ENCODE peak calls at places on chromosomes 11 and 22, in five cellular contexts. One of them, this sample, is unnamed.

GRCh38 chr22:30609260-30610185 is 2.5 kb downstream of the TCN2 start:
- DNase-seq in SK-N-SH: no peak
- DNase-seq in effector memory CD4-positive, alpha-beta T cell: no peak
- DNase-seq in iPS DF 6.9: no peak
- DNase-seq in IMR-90: peak; percentile 86
- DNase-seq in this sample: peak; percentile 25

GRCh38 chr11:14373941-14374646 is 15.1 kb upstream of the RRAS2 start:
- DNase-seq in iPS DF 6.9: no peak
- DNase-seq in IMR-90: peak; percentile 75
- DNase-seq in effector memory CD4-positive, alpha-beta T cell: no peak
- DNase-seq in SK-N-SH: no peak
- DNase-seq in this sample: peak; percentile 8

GRCh38 chr22:48895341-48895740 is 932.3 kb downstream of the BRD1 start:
- DNase-seq in SK-N-SH: no peak
- DNase-seq in iPS DF 6.9: no peak
- DNase-seq in IMR-90: no peak
- DNase-seq in effector memory CD4-positive, alpha-beta T cell: no peak
- DNase-seq in this sample: no peak

GRCh38 chr22:31102441-31103081 is 4.8 kb downstream of the SELENOM start:
- DNase-seq in iPS DF 6.9: no peak
- DNase-seq in SK-N-SH: no peak
- DNase-seq in IMR-90: peak; percentile 98
- DNase-seq in effector memory CD4-positive, alpha-beta T cell: no peak
- DNase-seq in this sample: no peak

GRCh38 chr11:61752117-61752924 is at the start of gene MYRF:
- DNase-seq in SK-N-SH: peak; percentile 95
- DNase-seq in effector memory CD4-positive, alpha-beta T cell: peak; percentile 43
- DNase-seq in iPS DF 6.9: no peak
- DNase-seq in IMR-90: peak; percentile 14
- DNase-seq in this sample: no peak

GRCh38 chr22:43396934-43397457 is 14.8 kb upstream of the MPPED1 start:
- DNase-seq in effector memory CD4-positive, alpha-beta T cell: no peak
- DNase-seq in SK-N-SH: no peak
- DNase-seq in IMR-90: no peak
- DNase-seq in iPS DF 6.9: no peak
- DNase-seq in this sample: no peak

GRCh38 chr11:41795004-41795403 is 335.6 kb upstream of the LRRC4C start:
- DNase-seq in IMR-90: no peak
- DNase-seq in effector memory CD4-positive, alpha-beta T cell: no peak
- DNase-seq in iPS DF 6.9: no peak
- DNase-seq in SK-N-SH: no peak
- DNase-seq in this sample: no peak

GRCh38 chr11:78419327-78419726 is 1.7 kb upstream of the GAB2 start:
- DNase-seq in SK-N-SH: no peak
- DNase-seq in iPS DF 6.9: no peak
- DNase-seq in effector memory CD4-positive, alpha-beta T cell: no peak
- DNase-seq in IMR-90: peak; percentile 99
- DNase-seq in this sample: no peak

GRCh38 chr22:35868938-35869337 is 151.3 kb downstream of the APOL5 start:
- DNase-seq in iPS DF 6.9: no peak
- DNase-seq in effector memory CD4-positive, alpha-beta T cell: no peak
- DNase-seq in IMR-90: peak; percentile 8
- DNase-seq in SK-N-SH: no peak
- DNase-seq in this sample: no peak

GRCh38 chr22:19868773-19869471 is 14.2 kb upstream of the GNB1L start:
- DNase-seq in iPS DF 6.9: no peak
- DNase-seq in SK-N-SH: no peak
- DNase-seq in IMR-90: no peak
- DNase-seq in effector memory CD4-positive, alpha-beta T cell: no peak
- DNase-seq in this sample: no peak

GRCh38 chr11:62602141-62603071 is 741 bp upstream of the MTA2 start:
- DNase-seq in iPS DF 6.9: no peak
- DNase-seq in effector memory CD4-positive, alpha-beta T cell: no peak
- DNase-seq in IMR-90: peak; percentile 46
- DNase-seq in SK-N-SH: peak; percentile 87
- DNase-seq in this sample: peak; percentile 71

GRCh38 chr11:84012171-84012826 is 726.1 kb upstream of the CCDC90B start:
- DNase-seq in effector memory CD4-positive, alpha-beta T cell: no peak
- DNase-seq in SK-N-SH: no peak
- DNase-seq in iPS DF 6.9: no peak
- DNase-seq in IMR-90: no peak
- DNase-seq in this sample: no peak

GRCh38 chr11:37504066-37504611 is 906.1 kb upstream of the RAG2 start:
- DNase-seq in effector memory CD4-positive, alpha-beta T cell: no peak
- DNase-seq in SK-N-SH: no peak
- DNase-seq in iPS DF 6.9: no peak
- DNase-seq in IMR-90: peak; percentile 90
- DNase-seq in this sample: no peak

GRCh38 chr22:46542011-46542985 is 4.9 kb upstream of the CELSR1 start:
- DNase-seq in iPS DF 6.9: no peak
- DNase-seq in SK-N-SH: peak; percentile 97
- DNase-seq in effector memory CD4-positive, alpha-beta T cell: peak; percentile 50
- DNase-seq in IMR-90: peak; percentile 50
- DNase-seq in this sample: peak; percentile 12

GRCh38 chr11:65811764-65812475 is 21.8 kb upstream of the SNX32 start:
- DNase-seq in effector memory CD4-positive, alpha-beta T cell: no peak
- DNase-seq in iPS DF 6.9: no peak
- DNase-seq in SK-N-SH: no peak
- DNase-seq in IMR-90: no peak
- DNase-seq in this sample: no peak

GRCh38 chr11:108048269-108048668 is 39.6 kb downstream of the CUL5 start:
- DNase-seq in iPS DF 6.9: no peak
- DNase-seq in IMR-90: no peak
- DNase-seq in effector memory CD4-positive, alpha-beta T cell: no peak
- DNase-seq in SK-N-SH: no peak
- DNase-seq in this sample: no peak

GRCh38 chr11:92388380-92388779 is 163.8 kb downstream of the FAT3 start:
- DNase-seq in SK-N-SH: no peak
- DNase-seq in effector memory CD4-positive, alpha-beta T cell: no peak
- DNase-seq in iPS DF 6.9: no peak
- DNase-seq in IMR-90: no peak
- DNase-seq in this sample: no peak

GRCh38 chr11:72932132-72932570 is 117.9 kb downstream of the ATG16L2 start:
- DNase-seq in SK-N-SH: no peak
- DNase-seq in iPS DF 6.9: no peak
- DNase-seq in IMR-90: peak; percentile 72
- DNase-seq in effector memory CD4-positive, alpha-beta T cell: no peak
- DNase-seq in this sample: no peak

DNA sequence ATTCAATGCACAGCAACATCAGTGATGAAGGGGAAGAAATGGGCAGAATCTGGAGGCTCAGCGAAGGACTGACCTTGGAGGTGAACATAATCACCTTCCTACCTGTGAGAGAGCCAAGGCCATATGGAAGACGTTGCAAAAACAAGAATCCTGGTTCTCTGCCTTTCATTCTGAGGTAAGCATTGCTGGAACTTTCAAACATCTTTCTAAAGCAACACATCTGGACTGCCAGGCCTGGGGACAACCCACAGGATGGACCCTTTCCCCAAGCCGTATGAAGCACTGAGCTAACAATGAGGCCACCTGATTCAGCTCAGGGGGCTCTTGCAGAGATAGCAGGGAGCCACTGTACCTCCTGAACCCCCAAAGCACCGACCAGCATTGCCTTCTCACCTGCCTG is 70.5 kb downstream of the ETS1 start:
- DNase-seq in effector memory CD4-positive, alpha-beta T cell: no peak
- DNase-seq in IMR-90: no peak
- DNase-seq in SK-N-SH: no peak
- DNase-seq in iPS DF 6.9: no peak
- DNase-seq in this sample: no peak
- H3K27ac ChIP-seq in effector memory CD4-positive, alpha-beta T cell: peak overlapping the region; percentile 93
- H3K27ac ChIP-seq in IMR-90: no peak overlapping the region
- H3K27ac ChIP-seq in SK-N-SH: peak overlapping the region; percentile 50
- H3K27ac ChIP-seq in iPS DF 6.9: no peak overlapping the region
- H3K27ac ChIP-seq in this sample: no peak overlapping the region

DNA sequence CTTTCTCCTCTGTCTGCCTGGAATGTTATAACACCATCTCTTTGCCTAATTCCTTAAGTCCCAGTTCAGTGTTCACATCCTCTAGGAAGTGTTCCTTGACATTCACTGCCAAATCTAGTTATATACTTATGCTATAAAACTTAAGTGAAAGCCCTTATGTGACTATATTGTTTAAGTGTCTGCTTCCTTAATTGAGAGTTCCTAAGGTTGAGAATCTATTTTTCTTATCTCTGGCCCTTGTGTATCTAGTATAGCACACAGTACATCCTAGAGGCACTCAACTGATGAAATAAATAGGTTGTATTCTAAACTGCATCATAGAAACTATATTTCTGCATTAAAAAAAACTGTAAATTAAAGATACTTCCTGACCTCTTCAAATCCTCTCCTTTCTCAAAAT is 16.9 kb downstream of the KMT5B start:
- DNase-seq in iPS DF 6.9: no peak
- DNase-seq in effector memory CD4-positive, alpha-beta T cell: no peak
- DNase-seq in SK-N-SH: no peak
- DNase-seq in IMR-90: no peak
- DNase-seq in this sample: no peak
- H3K27ac ChIP-seq in iPS DF 6.9: no peak overlapping the region
- H3K27ac ChIP-seq in effector memory CD4-positive, alpha-beta T cell: no peak overlapping the region
- H3K27ac ChIP-seq in SK-N-SH: no peak overlapping the region
- H3K27ac ChIP-seq in IMR-90: no peak overlapping the region
- H3K27ac ChIP-seq in this sample: no peak overlapping the region

GRCh38 chr22:38215156-38216038 is 13.6 kb downstream of the MAFF start:
- DNase-seq in iPS DF 6.9: no peak
- DNase-seq in IMR-90: no peak
- DNase-seq in effector memory CD4-positive, alpha-beta T cell: no peak
- DNase-seq in SK-N-SH: no peak
- DNase-seq in this sample: no peak
- H3K27ac ChIP-seq in iPS DF 6.9: no peak overlapping the region
- H3K27ac ChIP-seq in IMR-90: peak overlapping the region; percentile 44
- H3K27ac ChIP-seq in effector memory CD4-positive, alpha-beta T cell: no peak overlapping the region
- H3K27ac ChIP-seq in SK-N-SH: no peak overlapping the region
- H3K27ac ChIP-seq in this sample: peak overlapping the region; percentile 42

GRCh38 chr11:122751298-122752070 is 86.8 kb upstream of the CRTAM start:
- DNase-seq in effector memory CD4-positive, alpha-beta T cell: no peak
- DNase-seq in IMR-90: peak; percentile 72
- DNase-seq in SK-N-SH: peak; percentile 77
- DNase-seq in iPS DF 6.9: no peak
- DNase-seq in this sample: no peak
- H3K27ac ChIP-seq in effector memory CD4-positive, alpha-beta T cell: no peak overlapping the region
- H3K27ac ChIP-seq in IMR-90: no peak overlapping the region
- H3K27ac ChIP-seq in SK-N-SH: peak overlapping the region; percentile 47
- H3K27ac ChIP-seq in iPS DF 6.9: no peak overlapping the region
- H3K27ac ChIP-seq in this sample: no peak overlapping the region

DNA sequence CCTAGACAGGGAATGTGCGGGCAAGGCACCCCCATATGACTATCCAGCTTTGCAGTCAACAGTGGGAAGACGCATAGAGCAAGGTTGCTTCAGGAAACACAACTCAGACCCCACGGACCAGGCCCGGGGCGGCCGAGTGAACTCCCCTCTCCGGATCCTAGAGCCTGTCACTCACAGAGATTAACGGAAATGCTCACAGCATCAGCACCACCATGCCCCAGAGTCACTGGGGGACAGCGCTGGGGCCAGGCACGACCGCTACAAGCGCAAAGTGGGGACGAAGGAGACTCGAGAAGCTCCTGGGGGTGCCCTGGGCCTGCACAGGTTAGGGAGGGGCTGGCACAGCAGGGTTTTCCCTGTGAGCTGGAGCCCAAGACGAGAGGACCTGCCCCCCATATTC is 15.9 kb downstream of the MACROD1 start:
- DNase-seq in SK-N-SH: no peak
- DNase-seq in iPS DF 6.9: no peak
- DNase-seq in effector memory CD4-positive, alpha-beta T cell: no peak
- DNase-seq in IMR-90: no peak
- DNase-seq in this sample: no peak
- H3K27ac ChIP-seq in SK-N-SH: peak overlapping the region; percentile 91
- H3K27ac ChIP-seq in iPS DF 6.9: no peak overlapping the region
- H3K27ac ChIP-seq in effector memory CD4-positive, alpha-beta T cell: no peak overlapping the region
- H3K27ac ChIP-seq in IMR-90: no peak overlapping the region
- H3K27ac ChIP-seq in this sample: no peak overlapping the region

DNA sequence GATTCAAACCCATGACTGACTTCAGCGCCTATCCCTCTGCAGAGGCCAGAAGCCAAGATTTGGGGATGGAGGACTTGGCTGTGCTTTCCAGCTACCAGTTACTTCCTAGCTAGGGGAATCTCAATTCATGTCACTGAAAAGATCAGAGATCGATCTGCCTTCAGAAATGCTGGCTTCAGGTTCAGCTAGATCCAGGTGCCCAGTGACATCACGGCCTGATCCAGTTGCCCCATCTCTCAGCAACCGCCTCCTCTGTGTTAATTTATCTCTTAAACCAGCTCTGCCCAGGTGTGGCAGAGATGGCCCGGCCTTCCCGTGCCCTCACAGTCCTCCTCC is 24.2 kb downstream of the CYTH4 start:
- DNase-seq in iPS DF 6.9: no peak
- DNase-seq in IMR-90: no peak
- DNase-seq in effector memory CD4-positive, alpha-beta T cell: no peak
- DNase-seq in SK-N-SH: no peak
- DNase-seq in this sample: no peak
- H3K27ac ChIP-seq in iPS DF 6.9: no peak overlapping the region
- H3K27ac ChIP-seq in IMR-90: peak overlapping the region; percentile 94
- H3K27ac ChIP-seq in effector memory CD4-positive, alpha-beta T cell: peak overlapping the region; percentile 96
- H3K27ac ChIP-seq in SK-N-SH: peak overlapping the region; percentile 65
- H3K27ac ChIP-seq in this sample: no peak overlapping the region

DNA sequence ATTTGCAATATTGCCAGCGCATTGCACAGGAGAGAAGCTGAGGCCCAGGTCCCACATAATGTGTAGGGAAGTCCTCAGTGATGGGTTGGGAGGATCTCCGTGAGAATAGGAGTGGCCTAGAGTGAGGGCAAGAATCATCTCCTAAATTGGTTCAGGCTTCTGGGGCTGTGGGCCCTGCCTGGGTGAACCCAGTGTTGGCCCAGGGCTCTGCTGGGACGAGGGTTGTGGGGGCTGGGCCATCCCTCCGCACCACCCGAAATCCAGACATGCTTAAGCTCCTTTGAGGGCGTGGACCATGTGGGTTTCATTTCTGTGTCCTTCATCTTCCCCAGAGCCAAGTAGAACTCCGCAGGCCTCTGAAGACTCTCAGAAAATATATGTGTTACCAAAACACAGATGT is 3.7 kb downstream of the MICALL1 start:
- DNase-seq in iPS DF 6.9: no peak
- DNase-seq in effector memory CD4-positive, alpha-beta T cell: no peak
- DNase-seq in IMR-90: no peak
- DNase-seq in SK-N-SH: no peak
- DNase-seq in this sample: no peak
- H3K27ac ChIP-seq in iPS DF 6.9: no peak overlapping the region
- H3K27ac ChIP-seq in effector memory CD4-positive, alpha-beta T cell: no peak overlapping the region
- H3K27ac ChIP-seq in IMR-90: no peak overlapping the region
- H3K27ac ChIP-seq in SK-N-SH: no peak overlapping the region
- H3K27ac ChIP-seq in this sample: peak overlapping the region; percentile 80

GRCh38 chr11:44005956-44006355 is 41.8 kb upstream of the ACCSL start:
- DNase-seq in effector memory CD4-positive, alpha-beta T cell: no peak
- DNase-seq in iPS DF 6.9: no peak
- DNase-seq in SK-N-SH: no peak
- DNase-seq in IMR-90: no peak
- DNase-seq in this sample: no peak
- H3K27ac ChIP-seq in effector memory CD4-positive, alpha-beta T cell: no peak overlapping the region
- H3K27ac ChIP-seq in iPS DF 6.9: no peak overlapping the region
- H3K27ac ChIP-seq in SK-N-SH: no peak overlapping the region
- H3K27ac ChIP-seq in IMR-90: no peak overlapping the region
- H3K27ac ChIP-seq in this sample: no peak overlapping the region

GRCh38 chr22:26981111-26981510 is 323.7 kb downstream of the MIAT start:
- DNase-seq in SK-N-SH: no peak
- DNase-seq in IMR-90: no peak
- DNase-seq in effector memory CD4-positive, alpha-beta T cell: no peak
- DNase-seq in iPS DF 6.9: no peak
- DNase-seq in this sample: no peak
- H3K27ac ChIP-seq in SK-N-SH: no peak overlapping the region
- H3K27ac ChIP-seq in IMR-90: no peak overlapping the region
- H3K27ac ChIP-seq in effector memory CD4-positive, alpha-beta T cell: no peak overlapping the region
- H3K27ac ChIP-seq in iPS DF 6.9: no peak overlapping the region
- H3K27ac ChIP-seq in this sample: no peak overlapping the region

This sample was measured in substantia nigra.